ENCODE peak calls at places on chromosomes 12 and 14, in five cellular contexts. One of them, this sample, is unnamed.

GRCh38 chr12:3186546-3187237 is 109.5 kb downstream of the TSPAN9 start:
- DNase-seq in H1: no peak
- DNase-seq in GM23338: no peak
- DNase-seq in HepG2: no peak
- DNase-seq in HCT116: no peak
- DNase-seq in this sample: no peak

GRCh38 chr14:89723930-89724915 is 230.3 kb downstream of the EFCAB11 start:
- DNase-seq in HCT116: no peak
- DNase-seq in H1: no peak
- DNase-seq in HepG2: no peak
- DNase-seq in GM23338: no peak
- DNase-seq in this sample: no peak

GRCh38 chr14:101173698-101174521 is 270.4 kb upstream of the RTL1 start:
- DNase-seq in HepG2: no peak
- DNase-seq in H1: no peak
- DNase-seq in HCT116: no peak
- DNase-seq in GM23338: no peak
- DNase-seq in this sample: no peak

GRCh38 chr14:75559451-75560187 is 18.8 kb upstream of the FLVCR2 start:
- DNase-seq in GM23338: no peak
- DNase-seq in HCT116: no peak
- DNase-seq in HepG2: no peak
- DNase-seq in H1: no peak
- DNase-seq in this sample: no peak

GRCh38 chr14:34785223-34786006 is 71.0 kb upstream of the CFL2 start:
- DNase-seq in H1: no peak
- DNase-seq in GM23338: no peak
- DNase-seq in HepG2: no peak
- DNase-seq in HCT116: no peak
- DNase-seq in this sample: no peak

GRCh38 chr14:50943943-50944646 is at the start of gene PYGL:
- DNase-seq in GM23338: peak; percentile 89
- DNase-seq in HCT116: peak; percentile 43
- DNase-seq in H1: no peak
- DNase-seq in HepG2: peak; percentile 55
- DNase-seq in this sample: no peak

GRCh38 chr12:113083863-113084430 is 27.4 kb downstream of the DTX1 start:
- DNase-seq in HepG2: no peak
- DNase-seq in HCT116: no peak
- DNase-seq in H1: no peak
- DNase-seq in GM23338: no peak
- DNase-seq in this sample: no peak

GRCh38 chr14:46250113-46250703 is 401.4 kb downstream of the RPL10L start:
- DNase-seq in GM23338: peak; percentile 58
- DNase-seq in HCT116: peak; percentile 19
- DNase-seq in HepG2: peak; percentile 2
- DNase-seq in H1: no peak
- DNase-seq in this sample: peak; percentile 14

GRCh38 chr12:3333583-3333982 is 157.4 kb upstream of the PRMT8 start:
- DNase-seq in GM23338: peak; percentile 95
- DNase-seq in H1: peak; percentile 76
- DNase-seq in HCT116: peak; percentile 38
- DNase-seq in HepG2: peak; percentile 48
- DNase-seq in this sample: no peak

GRCh38 chr14:21398901-21399300 is 15.1 kb upstream of the SUPT16H start:
- DNase-seq in H1: no peak
- DNase-seq in HCT116: no peak
- DNase-seq in HepG2: no peak
- DNase-seq in GM23338: no peak
- DNase-seq in this sample: no peak

GRCh38 chr12:75738486-75738885 is 227.1 kb upstream of the KRR1 start:
- DNase-seq in HCT116: no peak
- DNase-seq in GM23338: no peak
- DNase-seq in H1: no peak
- DNase-seq in HepG2: no peak
- DNase-seq in this sample: no peak

GRCh38 chr12:48997719-48998496 is 1.3 kb downstream of the DDN start:
- DNase-seq in GM23338: peak; percentile 74
- DNase-seq in H1: no peak
- DNase-seq in HCT116: no peak
- DNase-seq in HepG2: no peak
- DNase-seq in this sample: no peak

GRCh38 chr14:24818054-24818822 is 184.2 kb upstream of the GZMB start:
- DNase-seq in HCT116: no peak
- DNase-seq in H1: no peak
- DNase-seq in GM23338: no peak
- DNase-seq in HepG2: peak; percentile 99
- DNase-seq in this sample: no peak

GRCh38 chr12:2120982-2121758 is 68.4 kb downstream of the CACNA1C start:
- DNase-seq in GM23338: no peak
- DNase-seq in HepG2: no peak
- DNase-seq in H1: no peak
- DNase-seq in HCT116: no peak
- DNase-seq in this sample: no peak

GRCh38 chr14:77124345-77125274 is 17.0 kb downstream of the ZDHHC22 start:
- DNase-seq in HCT116: no peak
- DNase-seq in GM23338: peak; percentile 62
- DNase-seq in H1: no peak
- DNase-seq in HepG2: no peak
- DNase-seq in this sample: no peak

GRCh38 chr14:100394886-100395672 is 71.9 kb downstream of the SLC25A47 start:
- DNase-seq in GM23338: no peak
- DNase-seq in H1: no peak
- DNase-seq in HepG2: no peak
- DNase-seq in HCT116: no peak
- DNase-seq in this sample: no peak

GRCh38 chr14:95468416-95469133 is 47.9 kb downstream of the SYNE3 start:
- DNase-seq in H1: no peak
- DNase-seq in HepG2: peak; percentile 84
- DNase-seq in GM23338: no peak
- DNase-seq in HCT116: no peak
- DNase-seq in this sample: no peak

GRCh38 chr14:66603945-66604344 is 96.0 kb downstream of the GPHN start:
- DNase-seq in H1: no peak
- DNase-seq in HCT116: no peak
- DNase-seq in GM23338: no peak
- DNase-seq in HepG2: no peak
- DNase-seq in this sample: no peak

GRCh38 chr14:54877015-54877702 is 25.5 kb downstream of the GCH1 start:
- DNase-seq in H1: no peak
- DNase-seq in GM23338: no peak
- DNase-seq in HCT116: no peak
- DNase-seq in HepG2: no peak
- DNase-seq in this sample: no peak

GRCh38 chr12:69908208-69908607 is 83.2 kb downstream of the MYRFL start:
- DNase-seq in HepG2: no peak
- DNase-seq in HCT116: no peak
- DNase-seq in H1: no peak
- DNase-seq in GM23338: no peak
- DNase-seq in this sample: no peak

GRCh38 chr12:116528067-116528466 is 31.1 kb upstream of the MAP1LC3B2 start:
- DNase-seq in H1: no peak
- DNase-seq in HCT116: peak; percentile 98
- DNase-seq in GM23338: no peak
- DNase-seq in HepG2: no peak
- DNase-seq in this sample: no peak

GRCh38 chr14:51157012-51157411 is 62.1 kb upstream of the TRIM9 start:
- DNase-seq in GM23338: peak; percentile 62
- DNase-seq in H1: no peak
- DNase-seq in HepG2: peak; percentile 10
- DNase-seq in HCT116: peak; percentile 16
- DNase-seq in this sample: no peak

GRCh38 chr14:76133103-76133502 is 18.6 kb upstream of the GPATCH2L start:
- DNase-seq in HCT116: no peak
- DNase-seq in GM23338: peak; percentile 75
- DNase-seq in H1: no peak
- DNase-seq in HepG2: peak; percentile 13
- DNase-seq in this sample: no peak

GRCh38 chr14:20652996-20653975 is 11.8 kb upstream of the OR6S1 start:
- DNase-seq in H1: peak; percentile 98
- DNase-seq in GM23338: peak; percentile 92
- DNase-seq in HCT116: peak; percentile 91
- DNase-seq in HepG2: peak; percentile 32
- DNase-seq in this sample: no peak

GRCh38 chr12:89723276-89723675 is 14.6 kb upstream of the ATP2B1 start:
- DNase-seq in HCT116: no peak
- DNase-seq in HepG2: no peak
- DNase-seq in H1: no peak
- DNase-seq in GM23338: no peak
- DNase-seq in this sample: no peak

GRCh38 chr14:34018564-34019244 is 67.8 kb upstream of the EGLN3 start:
- DNase-seq in HepG2: no peak
- DNase-seq in H1: no peak
- DNase-seq in HCT116: no peak
- DNase-seq in GM23338: peak; percentile 13
- DNase-seq in this sample: no peak

GRCh38 chr12:33439587-33440011 is at the start of gene SYT10:
- DNase-seq in HCT116: no peak
- DNase-seq in GM23338: peak; percentile 89
- DNase-seq in H1: no peak
- DNase-seq in HepG2: no peak
- DNase-seq in this sample: no peak
- H3K4me3 ChIP-seq in HCT116: no peak within 1 kb of the TSS
- H3K4me3 ChIP-seq in GM23338: peak within 1 kb of the TSS; percentile 79
- H3K4me3 ChIP-seq in H1: peak within 1 kb of the TSS; percentile 58
- H3K4me3 ChIP-seq in HepG2: no peak within 1 kb of the TSS
- H3K4me3 ChIP-seq in this sample: peak within 1 kb of the TSS; percentile 66

GRCh38 chr12:105235747-105236476 is at the start of gene APPL2:
- DNase-seq in HepG2: peak; percentile 83
- DNase-seq in HCT116: peak; percentile 63
- DNase-seq in GM23338: peak; percentile 91
- DNase-seq in H1: no peak
- DNase-seq in this sample: peak; percentile 3
- TF ChIP-seq POLR2AphosphoS5 in HepG2: peak; percentile 87
- TF ChIP-seq POLR2AphosphoS5 in HCT116: peak; percentile 88
- TF ChIP-seq POLR2AphosphoS5 in GM23338: peak; percentile 87
- TF ChIP-seq POLR2AphosphoS5 in H1: no peak
- TF ChIP-seq POLR2AphosphoS5 in this sample: peak; percentile 96

DNA sequence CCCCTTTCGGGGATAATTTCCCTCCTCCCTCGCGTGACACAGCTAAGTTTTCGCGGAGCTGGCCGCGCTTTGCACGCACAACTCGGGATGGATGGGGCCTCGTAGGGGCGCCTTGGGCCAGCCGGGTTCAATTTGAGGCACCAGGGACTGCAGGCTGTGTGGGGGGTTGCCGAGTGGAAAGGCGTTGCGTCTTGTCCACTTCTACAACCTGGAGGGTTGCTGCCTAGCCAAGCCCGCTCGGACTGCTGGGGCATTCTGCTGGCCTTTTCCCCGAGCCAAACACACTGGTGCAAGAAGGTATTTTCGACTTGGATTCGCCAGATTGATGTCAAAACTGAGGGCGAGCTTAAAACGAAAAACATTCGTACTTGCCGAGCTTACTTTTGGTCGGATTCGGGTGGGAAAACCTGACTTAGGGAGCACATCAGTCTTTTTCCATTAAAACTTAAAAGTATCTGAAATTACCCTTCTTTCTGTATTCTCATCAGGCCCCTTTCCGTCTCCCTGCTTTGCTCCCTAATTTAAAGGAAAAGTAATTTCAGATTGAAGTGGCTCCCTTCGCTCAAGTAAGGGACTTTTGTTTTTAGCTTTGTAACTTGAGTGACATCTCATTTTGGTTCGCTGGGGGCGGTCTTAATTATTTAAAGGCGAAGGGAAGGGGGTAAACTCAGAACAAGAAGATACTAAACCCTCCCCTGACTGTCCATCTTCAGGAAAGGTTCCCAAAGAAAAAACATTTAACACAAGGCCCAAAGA is 14.3 kb downstream of the TBX3 start:
- DNase-seq in HCT116: no peak
- DNase-seq in HepG2: peak; percentile 42
- DNase-seq in GM23338: peak; percentile 77
- DNase-seq in H1: no peak
- DNase-seq in this sample: no peak
- TF ChIP-seq EZH2 in HCT116: no peak
- TF ChIP-seq EZH2 in HepG2: no peak
- TF ChIP-seq EZH2 in GM23338: peak; percentile 63
- TF ChIP-seq EZH2 in H1: peak; percentile 90
- TF ChIP-seq EZH2 in this sample: no peak

DNA sequence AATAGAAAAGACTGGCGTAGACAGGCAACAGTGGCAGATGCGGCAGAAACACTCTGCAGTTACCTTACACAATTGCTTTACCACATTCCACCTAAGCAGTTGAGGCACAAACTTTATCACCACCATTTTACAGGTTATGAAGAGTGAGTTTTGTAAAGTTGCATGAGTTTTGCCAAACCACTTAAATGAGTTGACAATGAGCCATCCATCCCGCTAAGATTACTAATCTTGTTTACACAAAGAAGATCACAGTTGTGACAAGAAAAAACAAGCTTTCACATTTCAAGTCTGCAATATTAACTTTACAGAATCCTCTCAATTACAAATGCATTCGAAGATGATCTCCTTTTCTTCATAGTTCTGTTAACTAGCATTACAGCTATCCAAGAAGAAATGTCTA is 1.8 kb downstream of the TMCC3 start:
- DNase-seq in H1: no peak
- DNase-seq in GM23338: no peak
- DNase-seq in HCT116: no peak
- DNase-seq in HepG2: no peak
- DNase-seq in this sample: no peak
- H3K4me3 ChIP-seq in H1: no peak overlapping the region
- H3K4me3 ChIP-seq in GM23338: peak overlapping the region; percentile 80
- H3K4me3 ChIP-seq in HCT116: no peak overlapping the region
- H3K4me3 ChIP-seq in HepG2: no peak overlapping the region
- H3K4me3 ChIP-seq in this sample: no peak overlapping the region

DNA sequence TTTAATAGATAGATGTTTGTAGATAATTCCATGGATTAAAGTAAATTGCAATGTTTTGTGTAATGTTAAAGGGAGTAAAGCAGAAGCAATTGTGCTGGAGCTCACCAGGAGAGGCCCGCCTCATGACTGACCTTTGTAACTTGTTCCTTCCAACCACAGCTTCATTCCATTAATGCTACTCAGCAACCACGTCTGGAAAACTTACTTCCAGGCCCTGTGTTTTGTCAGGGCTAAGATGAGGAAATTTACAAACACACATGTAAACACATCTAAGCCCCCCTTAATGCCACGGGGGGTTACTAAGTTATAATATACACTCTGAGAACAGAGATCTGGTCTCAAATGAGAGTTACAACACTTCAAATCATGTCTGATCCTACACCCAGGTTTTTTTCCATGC is 12.4 kb downstream of the LUM start:
- DNase-seq in HepG2: no peak
- DNase-seq in HCT116: peak; percentile 24
- DNase-seq in H1: no peak
- DNase-seq in GM23338: no peak
- DNase-seq in this sample: no peak
- TF ChIP-seq POLR2AphosphoS5 in HepG2: no peak
- TF ChIP-seq POLR2AphosphoS5 in HCT116: no peak
- TF ChIP-seq POLR2AphosphoS5 in H1: no peak
- TF ChIP-seq POLR2AphosphoS5 in GM23338: no peak
- TF ChIP-seq POLR2AphosphoS5 in this sample: no peak

GRCh38 chr12:4809449-4810218 is 89.4 kb downstream of the GALNT8 start:
- DNase-seq in HepG2: no peak
- DNase-seq in GM23338: peak; percentile 67
- DNase-seq in H1: no peak
- DNase-seq in HCT116: no peak
- DNase-seq in this sample: no peak
- TF ChIP-seq EZH2 in HepG2: no peak
- TF ChIP-seq EZH2 in GM23338: no peak
- TF ChIP-seq EZH2 in H1: peak; percentile 69
- TF ChIP-seq EZH2 in HCT116: no peak
- TF ChIP-seq EZH2 in this sample: no peak

This sample was measured in SK-N-MC.